ENCODE peak calls at places on chromosomes 2 and 18, in eight cellular contexts. F, S, B, C, L, O, V and K are unnamed samples.

GRCh38 chr2:76564734-76565133 is 854.0 kb upstream of the GCFC2 start:
- DNase-seq in V (no peak), O (no peak), L (no peak), S (no peak), F (no peak), B (no peak), C (no peak), K (no peak)

GRCh38 chr18:49650426-49650891 is 88.6 kb downstream of the LIPG start:
- DNase-seq in C (no peak), L (no peak), V (no peak), B (no peak), O (no peak), F (no peak), S (no peak), K (no peak)

GRCh38 chr18:41745166-41746049 is 209.6 kb upstream of the PIK3C3 start:
- DNase-seq in B (no peak), V (peak), C (peak), L (no peak), S (no peak), O (peak), F (peak), K (peak)

GRCh38 chr2:45329045-45329677 is 281.9 kb downstream of the SRBD1 start:
- DNase-seq in S (no peak), F (no peak), O (peak), C (no peak), V (no peak), L (no peak), B (no peak), K (no peak)

GRCh38 chr2:64524604-64525322 is 635 bp downstream of the AFTPH start:
- DNase-seq in C (peak), B (no peak), L (peak), V (peak), F (no peak), S (peak), O (peak), K (no peak)

GRCh38 chr2:28628506-28628905 is 123.1 kb upstream of the PPP1CB start:
- DNase-seq in F (no peak), L (no peak), O (no peak), C (no peak), S (peak), B (no peak), V (no peak), K (no peak)

GRCh38 chr2:200042102-200042735 is 86.8 kb downstream of the MAIP1 start:
- DNase-seq in V (no peak), F (no peak), L (no peak), O (no peak), B (peak), S (no peak), C (no peak), K (no peak)

GRCh38 chr18:13608791-13609552 is 117.4 kb downstream of the FAM210A start:
- DNase-seq in O (no peak), V (no peak), B (no peak), C (no peak), L (no peak), F (no peak), S (no peak), K (no peak)

GRCh38 chr2:33577084-33577483 is 22.0 kb downstream of the FAM98A start:
- DNase-seq in L (no peak), B (no peak), O (no peak), C (no peak), V (no peak), F (no peak), S (no peak), K (no peak)

GRCh38 chr18:79595876-79596374 is 83.7 kb upstream of the CTDP1 start:
- DNase-seq in B (no peak), L (no peak), C (no peak), V (no peak), F (peak), O (no peak), S (peak), K (peak)

GRCh38 chr2:230696670-230697069 is 16.0 kb upstream of the CAB39 start:
- DNase-seq in F (no peak), C (no peak), S (no peak), V (no peak), O (no peak), B (no peak), L (no peak), K (no peak)

GRCh38 chr2:67389788-67390187 is 7.3 kb upstream of the ETAA1 start:
- DNase-seq in L (no peak), F (no peak), C (no peak), B (no peak), V (no peak), O (peak), S (no peak), K (no peak)

GRCh38 chr18:8121942-8122480 is 487.2 kb upstream of the RAB12 start:
- DNase-seq in S (no peak), O (peak), V (no peak), F (no peak), B (peak), C (no peak), L (no peak), K (no peak)

GRCh38 chr2:28395334-28396061 is 2.8 kb downstream of the FOSL2 start:
- DNase-seq in V (no peak), L (no peak), F (peak), S (peak), O (no peak), C (no peak), B (no peak), K (peak)

GRCh38 chr2:207770602-207771404 is 1.1 kb upstream of the FZD5 start:
- DNase-seq in B (no peak), S (peak), O (peak), V (no peak), L (no peak), F (no peak), C (peak), K (peak)

GRCh38 chr2:237154050-237154638 is 68.5 kb downstream of the COPS8 start:
- DNase-seq in F (no peak), L (peak), S (no peak), C (peak), O (peak), V (no peak), B (no peak), K (no peak)

GRCh38 chr2:237566401-237567235 is at the start of gene PRLH:
- DNase-seq in C (no peak), O (no peak), B (no peak), V (no peak), S (peak), F (no peak), L (no peak), K (no peak)

GRCh38 chr2:65969161-65969560 is 465.8 kb upstream of the MEIS1 start:
- DNase-seq in O (no peak), C (no peak), L (no peak), V (no peak), F (no peak), B (no peak), S (no peak), K (no peak)

GRCh38 chr2:65387017-65387416 is 45.4 kb downstream of the SPRED2 start:
- DNase-seq in C (no peak), S (no peak), F (no peak), O (no peak), V (no peak), B (no peak), L (no peak), K (no peak)

GRCh38 chr2:232342635-232343565 is 35.7 kb upstream of the ALPP start:
- DNase-seq in B (no peak), C (no peak), V (no peak), F (no peak), O (no peak), L (no peak), S (no peak), K (peak)

GRCh38 chr2:48934807-48935206 is 179.3 kb upstream of the LHCGR start:
- DNase-seq in L (no peak), O (no peak), V (no peak), S (no peak), B (no peak), F (no peak), C (no peak), K (no peak)

GRCh38 chr2:65367517-65367916 is 64.9 kb downstream of the SPRED2 start:
- DNase-seq in S (peak), C (no peak), L (no peak), V (no peak), B (peak), F (no peak), O (peak), K (no peak)

GRCh38 chr2:197498937-197499593 is 575 bp downstream of the HSPD1 start:
- DNase-seq in V (peak), B (no peak), F (peak), C (peak), O (peak), L (peak), S (peak), K (peak)

GRCh38 chr2:191500566-191501389 is 177.2 kb upstream of the NABP1 start:
- DNase-seq in S (no peak), V (no peak), O (peak), C (no peak), L (no peak), B (no peak), F (no peak), K (no peak)

GRCh38 chr2:143694335-143694734 is 565.1 kb downstream of the ARHGAP15 start:
- DNase-seq in V (no peak), L (no peak), B (no peak), O (peak), C (no peak), F (no peak), S (no peak), K (no peak)

GRCh38 chr2:101860157-101860556 is 131.6 kb upstream of the IL1R2 start:
- DNase-seq in C (peak), B (no peak), L (no peak), V (no peak), F (no peak), S (no peak), O (no peak), K (no peak)

GRCh38 chr2:101190753-101191516 is 39.8 kb upstream of the TBC1D8 start:
- DNase-seq in F (no peak), L (no peak), B (no peak), V (no peak), C (no peak), O (peak), S (no peak), K (no peak)

GRCh38 chr2:54613794-54614257 is 109.6 kb upstream of the EML6 start:
- DNase-seq in V (no peak), F (no peak), O (no peak), L (no peak), C (no peak), S (no peak), B (no peak), K (no peak)

GRCh38 chr2:179569834-179570233 is 291.6 kb downstream of the ZNF385B start:
- DNase-seq in L (no peak), S (peak), V (no peak), C (no peak), O (no peak), F (no peak), B (peak), K (no peak)
- H3K4me3 ChIP-seq in L (no peak), S (no peak), V (no peak), C (no peak), O (no peak), F (no peak), B (no peak), K (no peak)

DNA sequence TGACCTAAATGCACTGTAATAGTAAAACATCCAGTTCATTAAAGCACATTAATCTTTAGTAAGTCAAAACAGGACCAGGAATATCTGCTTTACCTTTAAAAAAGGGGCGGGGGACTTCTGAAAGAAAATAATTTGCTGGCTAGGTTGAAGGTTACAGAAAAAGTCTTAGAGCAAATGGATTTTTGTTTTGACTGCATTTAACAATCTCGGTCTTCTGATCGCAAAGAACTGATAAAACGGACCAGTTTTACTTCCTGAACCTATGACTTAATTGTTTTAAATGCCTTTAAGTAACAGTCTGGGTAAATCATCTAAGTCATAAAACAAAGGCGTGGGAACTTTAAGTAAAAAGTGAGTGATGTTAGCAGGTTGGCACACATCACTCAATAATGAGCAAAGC is 783 bp downstream of the BUB1 start:
- DNase-seq in L (no peak), V (no peak), B (no peak), C (peak), O (no peak), S (no peak), F (no peak), K (no peak)
- H3K4me3 ChIP-seq in L (peak), V (peak), B (peak), C (peak), O (peak), S (no peak), F (peak), K (no peak)

GRCh38 chr18:45588831-45589558 is 26.3 kb upstream of the SLC14A2 start:
- DNase-seq in B (no peak), V (no peak), L (no peak), O (no peak), C (no peak), S (peak), F (no peak), K (no peak)
- H3K4me3 ChIP-seq in B (no peak), V (no peak), L (no peak), O (no peak), C (no peak), S (no peak), F (no peak), K (no peak)

DNA sequence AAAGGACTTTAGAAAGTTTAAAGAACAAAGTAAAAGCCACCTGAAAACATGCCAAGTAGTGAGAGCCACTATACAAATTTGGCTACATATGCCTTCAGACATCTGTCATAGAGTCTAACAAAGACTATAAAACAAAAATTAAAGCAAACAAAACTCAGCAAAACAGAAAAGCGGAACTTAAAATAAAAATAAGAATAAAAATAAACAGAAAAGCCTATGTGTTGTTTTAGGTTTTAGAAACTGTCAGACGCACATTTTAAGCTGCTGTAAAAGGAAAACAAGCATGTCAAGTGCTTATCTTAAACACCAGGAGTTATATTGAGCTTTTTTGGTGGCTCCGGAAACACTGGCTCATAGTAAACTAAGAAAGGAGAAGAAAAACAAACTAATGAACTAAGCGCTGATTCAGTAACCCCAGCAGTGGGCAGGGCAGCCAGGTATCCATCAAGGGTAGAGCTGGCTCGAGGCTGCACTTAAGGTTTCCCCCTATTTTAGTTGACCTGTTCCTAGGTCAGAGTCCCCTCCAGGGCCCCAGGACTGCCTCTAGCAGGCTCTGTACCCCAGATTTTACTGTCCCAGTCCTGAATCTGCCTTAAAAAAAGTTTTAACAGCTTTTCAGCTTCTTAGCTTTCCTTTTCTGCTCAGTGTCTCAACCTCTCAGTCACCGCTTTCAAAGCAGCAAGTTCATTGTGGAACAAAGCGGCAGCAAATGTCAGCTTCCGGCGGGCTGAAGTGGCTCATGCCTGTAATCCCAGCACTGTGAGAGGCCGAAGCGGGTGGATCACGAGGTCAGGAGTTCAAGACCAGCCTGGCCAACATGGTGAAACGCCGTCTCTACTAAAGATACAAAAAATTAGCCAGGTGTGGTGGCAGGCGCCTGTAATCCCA is 15.3 kb upstream of the RMC1 start:
- DNase-seq in L (peak), F (no peak), V (no peak), C (peak), B (no peak), S (no peak), O (no peak), K (no peak)
- H3K4me3 ChIP-seq in L (peak), F (no peak), V (peak), C (peak), B (no peak), S (no peak), O (no peak), K (no peak)

GRCh38 chr2:121689356-121689755 is 40.1 kb upstream of the CLASP1 start:
- DNase-seq in S (no peak), V (no peak), L (no peak), O (peak), F (no peak), C (no peak), B (no peak), K (peak)

GRCh38 chr2:121688820-121689219 is 39.6 kb upstream of the CLASP1 start:
- DNase-seq in F (no peak), O (no peak), B (no peak), S (no peak), L (no peak), V (no peak), C (no peak), K (no peak)

GRCh38 chr2:121690095-121690494 is 40.8 kb upstream of the CLASP1 start:
- DNase-seq in F (no peak), S (no peak), L (no peak), B (no peak), O (peak), C (no peak), V (no peak), K (no peak)

GRCh38 chr2:121682396-121683298 is 33.4 kb upstream of the CLASP1 start:
- DNase-seq in V (no peak), O (peak), L (no peak), F (no peak), B (no peak), C (no peak), S (no peak), K (no peak)

DNA sequence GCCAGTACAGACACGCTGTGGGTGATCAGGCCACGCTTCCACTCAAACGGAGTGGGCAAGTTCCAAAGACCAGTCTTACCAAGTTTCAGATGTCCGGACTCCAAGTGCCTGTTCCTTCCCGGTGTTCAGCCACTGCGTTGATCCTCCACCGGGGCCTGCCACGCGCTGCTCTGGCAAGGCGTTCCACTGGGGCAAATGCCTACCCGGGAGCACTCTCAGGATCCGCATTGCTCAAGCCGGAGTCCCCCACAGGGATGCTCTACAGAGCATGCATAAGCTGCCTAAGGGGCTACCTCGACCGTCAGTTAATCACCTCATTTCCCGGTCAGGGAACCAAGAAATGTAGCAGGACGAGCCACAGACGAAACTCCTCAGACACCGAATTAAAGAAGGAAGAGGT is 37.0 kb upstream of the CLASP1 start:
- DNase-seq in C (no peak), O (no peak), L (no peak), S (no peak), B (no peak), V (no peak), F (no peak), K (no peak)
- H3K4me3 ChIP-seq in C (no peak), O (no peak), L (no peak), S (no peak), B (no peak), V (no peak), F (no peak), K (no peak)

GRCh38 chr2:288002-288742 is at the start of gene ALKAL2:
- DNase-seq in L (no peak), O (peak), S (peak), F (no peak), V (no peak), C (no peak), B (no peak), K (peak)

GRCh38 chr2:285506-285905 is 2.4 kb downstream of the ALKAL2 start:
- DNase-seq in F (no peak), S (no peak), V (no peak), O (peak), L (no peak), C (no peak), B (no peak), K (no peak)

GRCh38 chr2:287471-287885 is 413 bp downstream of the ALKAL2 start:
- DNase-seq in S (peak), V (no peak), O (peak), C (no peak), F (no peak), L (no peak), B (no peak), K (no peak)

GRCh38 chr2:285990-286389 is 1.9 kb downstream of the ALKAL2 start:
- DNase-seq in F (no peak), B (no peak), C (no peak), O (no peak), L (no peak), V (no peak), S (no peak), K (no peak)

DNA sequence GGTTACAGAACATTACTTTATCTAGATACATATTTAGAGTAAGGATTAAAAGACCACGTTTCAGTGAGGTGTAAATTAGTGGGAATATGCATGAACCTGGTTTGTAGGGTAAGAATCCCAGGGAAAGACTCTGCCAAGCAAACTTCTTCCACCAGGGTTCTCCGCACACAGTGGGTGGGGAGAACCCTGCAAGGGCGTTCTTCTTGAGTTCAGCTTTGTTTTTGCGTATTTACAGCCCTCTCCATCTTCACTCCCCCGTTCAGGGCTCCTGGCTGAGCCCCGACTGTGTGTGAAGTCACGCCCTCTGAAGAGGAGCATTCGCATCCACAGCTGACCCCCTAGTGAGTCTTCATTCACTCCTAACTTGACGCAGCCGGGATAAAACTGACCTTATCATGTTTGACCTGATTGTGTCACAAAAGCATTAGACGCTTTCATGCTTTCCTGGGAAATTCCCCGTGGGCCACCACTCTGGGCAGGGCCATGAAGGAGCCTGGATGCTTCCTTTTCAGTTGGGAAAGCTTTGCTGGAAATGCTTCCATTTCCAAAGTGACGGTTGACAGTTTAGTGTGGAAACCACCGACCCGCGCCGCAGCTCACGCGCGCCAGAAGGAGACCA is 1.0 kb downstream of the ALKAL2 start:
- DNase-seq in L (no peak), S (peak), C (no peak), O (peak), V (no peak), B (no peak), F (no peak), K (no peak)
- H3K4me3 ChIP-seq in L (no peak), S (peak), C (no peak), O (no peak), V (peak), B (no peak), F (peak), K (no peak)